ENCODE peak calls at places on chromosome 4, in eight cellular contexts. Z is GM23338, U is SK-N-SH, A is GM12878, J is K562, S is HCT116, C is HepG2, Q is Panc1. Y is an unnamed sample.

GRCh38 chr4:5660185-5660584 is 48.2 kb downstream of the EVC2 start:
- DNase-seq in Z (no peak), J (no peak), S (no peak), A (no peak), Q (no peak), C (no peak), U (no peak), Y (no peak)

GRCh38 chr4:152100378-152101201 is 339.8 kb upstream of the GATB start:
- DNase-seq in Z (no peak), C (no peak), J (no peak), S (peak; percentile 22), A (no peak), U (no peak), Q (no peak), Y (no peak)

GRCh38 chr4:140755811-140756291 is 334 bp downstream of the TBC1D9 start:
- DNase-seq in J (no peak), S (no peak), A (no peak), Q (no peak), U (peak; percentile 81), Z (peak; percentile 60), C (no peak), Y (peak; percentile 2)

GRCh38 chr4:161937596-161937995 is 226.2 kb downstream of the FSTL5 start:
- DNase-seq in C (no peak), S (peak; percentile 12), Z (no peak), U (no peak), J (no peak), Q (no peak), A (no peak), Y (no peak)

GRCh38 chr4:100494166-100494565 is 23.7 kb downstream of the EMCN start:
- DNase-seq in U (no peak), C (no peak), Q (no peak), Z (no peak), J (no peak), A (no peak), S (no peak), Y (no peak)

GRCh38 chr4:80107374-80107773 is 34.3 kb upstream of the ANTXR2 start:
- DNase-seq in Z (no peak), Q (no peak), C (no peak), J (no peak), U (no peak), A (no peak), S (no peak), Y (no peak)

GRCh38 chr4:95129708-95130343 is 372.1 kb downstream of the BMPR1B start:
- DNase-seq in U (no peak), A (no peak), Z (no peak), J (no peak), C (no peak), Q (peak; percentile 30), S (peak; percentile 73), Y (peak; percentile 53)

GRCh38 chr4:4871267-4872147 is 12.0 kb downstream of the MSX1 start:
- DNase-seq in Q (no peak), J (no peak), S (no peak), U (peak; percentile 39), Z (peak; percentile 57), C (no peak), A (no peak), Y (no peak)

GRCh38 chr4:1300466-1301455 is 11.1 kb downstream of the MAEA start:
- DNase-seq in U (peak; percentile 10), Q (no peak), Z (no peak), C (no peak), A (no peak), S (no peak), J (no peak), Y (peak; percentile 99)

DNA sequence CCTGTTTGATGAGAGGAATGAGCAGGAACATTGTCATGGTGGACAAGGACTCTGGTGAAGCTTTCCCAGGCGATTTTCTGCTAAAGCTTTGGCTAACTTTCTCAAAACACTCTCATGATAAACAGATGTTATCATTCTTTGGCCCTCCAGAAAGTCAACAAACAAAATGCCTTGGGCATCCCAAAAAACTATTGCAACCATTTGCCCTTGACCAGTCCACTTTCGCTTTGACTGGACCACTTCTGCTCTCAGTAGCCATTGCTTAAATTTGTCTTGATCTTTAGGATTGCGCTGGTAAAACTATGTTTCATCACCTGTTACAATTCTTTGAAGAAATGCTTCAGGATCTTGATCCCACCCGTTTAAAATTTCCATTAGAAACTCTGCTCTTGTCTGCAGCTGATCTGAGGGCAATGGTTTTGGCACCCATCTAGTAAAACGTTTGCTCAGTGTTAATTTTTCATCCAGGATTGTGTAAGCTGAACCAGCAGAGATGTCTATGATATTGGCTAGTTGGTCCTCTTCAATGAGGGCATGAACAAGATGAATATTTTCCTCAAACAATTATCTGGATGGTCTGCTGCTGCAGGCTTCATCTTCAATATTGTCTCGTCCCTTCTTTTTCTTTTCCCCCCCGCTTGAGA is 14.8 kb downstream of the TBC1D1 start:
- DNase-seq in Q (no peak), U (no peak), J (no peak), S (no peak), A (no peak), C (no peak), Z (no peak), Y (no peak)
- H3K4me3 ChIP-seq in Q (no peak overlapping the region), U (no peak overlapping the region), J (no peak overlapping the region), S (no peak overlapping the region), A (no peak overlapping the region), C (no peak overlapping the region), Z (no peak overlapping the region), Y (no peak overlapping the region)

GRCh38 chr4:109004431-109004830 is 241.6 kb upstream of the ETNPPL start:
- DNase-seq in J (no peak), Q (no peak), S (no peak), A (no peak), U (no peak), Z (no peak), C (no peak), Y (no peak)
- TF ChIP-seq POLR2AphosphoS5 in J (no peak), Q (no peak), S (no peak), A (no peak), U (no peak), Z (no peak), C (no peak), Y (no peak)

GRCh38 chr4:73698217-73698616 is 42.2 kb upstream of the CXCL8 start:
- DNase-seq in Q (no peak), A (no peak), C (no peak), Z (no peak), S (no peak), J (no peak), U (no peak), Y (peak; percentile 49)
- TF ChIP-seq REST in Q (no peak), A (no peak), C (no peak), Z (no peak), S (no peak), J (no peak), U (no peak), Y (no peak)

DNA sequence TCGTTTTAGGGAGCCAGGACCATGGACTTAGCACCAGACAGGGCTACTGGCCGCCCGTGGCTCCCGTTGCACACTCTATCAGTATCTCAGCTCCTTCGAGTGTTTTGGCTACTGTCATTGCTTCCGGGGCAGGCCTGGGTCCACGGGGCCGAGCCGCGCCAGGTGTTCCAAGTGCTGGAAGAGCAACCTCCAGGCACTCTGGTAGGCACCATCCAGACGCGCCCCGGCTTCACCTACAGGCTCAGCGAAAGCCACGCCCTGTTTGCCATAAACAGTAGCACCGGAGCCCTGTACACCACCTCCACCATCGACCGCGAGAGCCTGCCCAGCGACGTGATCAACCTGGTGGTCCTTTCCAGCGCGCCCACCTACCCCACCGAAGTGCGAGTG is 1.6 kb downstream of the FAT4 start:
- DNase-seq in Q (no peak), J (no peak), Z (peak; percentile 59), U (peak; percentile 39), C (no peak), S (no peak), A (no peak), Y (no peak)
- H3K4me3 ChIP-seq in Q (peak overlapping the region; percentile 54), J (no peak overlapping the region), Z (peak overlapping the region; percentile 92), U (peak overlapping the region; percentile 93), C (peak overlapping the region; percentile 70), S (no peak overlapping the region), A (no peak overlapping the region), Y (no peak overlapping the region)

GRCh38 chr4:11698846-11699590 is 270.3 kb upstream of the HS3ST1 start:
- DNase-seq in Q (no peak), S (peak; percentile 95), Z (no peak), C (no peak), J (no peak), A (no peak), U (no peak), Y (no peak)
- TF ChIP-seq POLR2AphosphoS5 in Q (no peak), S (peak; percentile 77), Z (no peak), C (no peak), J (no peak), A (no peak), U (no peak), Y (no peak)

GRCh38 chr4:185803015-185803414 is 9.0 kb downstream of the SORBS2 start:
- DNase-seq in Q (no peak), C (no peak), U (peak; percentile 48), S (no peak), Z (no peak), A (no peak), J (no peak), Y (no peak)
- TF ChIP-seq REST in Q (no peak), C (no peak), U (no peak), S (no peak), Z (no peak), A (no peak), J (no peak), Y (no peak)

GRCh38 chr4:37535872-37536271 is 150.3 kb downstream of the RELL1 start:
- DNase-seq in U (no peak), J (no peak), Z (no peak), Q (no peak), S (no peak), A (no peak), C (no peak), Y (no peak)

GRCh38 chr4:37533286-37534033 is 152.7 kb downstream of the RELL1 start:
- DNase-seq in S (no peak), Z (no peak), J (no peak), Q (no peak), A (no peak), U (no peak), C (no peak), Y (no peak)

GRCh38 chr4:37540486-37540885 is 145.7 kb downstream of the RELL1 start:
- DNase-seq in Q (no peak), J (no peak), Z (peak; percentile 51), S (no peak), A (no peak), U (no peak), C (no peak), Y (no peak)

GRCh38 chr4:37538931-37539330 is 147.2 kb downstream of the RELL1 start:
- DNase-seq in C (no peak), A (no peak), J (no peak), Q (no peak), U (no peak), S (no peak), Z (peak; percentile 27), Y (peak; percentile 30)

GRCh38 chr4:37537484-37537883 is 148.7 kb downstream of the RELL1 start:
- DNase-seq in A (no peak), C (no peak), U (no peak), Z (no peak), S (no peak), J (no peak), Q (no peak), Y (peak; percentile 28)
- H3K4me3 ChIP-seq in A (no peak overlapping the region), C (no peak overlapping the region), U (no peak overlapping the region), Z (no peak overlapping the region), S (no peak overlapping the region), J (no peak overlapping the region), Q (no peak overlapping the region), Y (no peak overlapping the region)

GRCh38 chr4:89245459-89245858 is 62.1 kb downstream of the GPRIN3 start:
- DNase-seq in Z (no peak), J (no peak), A (no peak), C (peak; percentile 1), S (no peak), Q (no peak), U (no peak), Y (no peak)
- TF ChIP-seq POLR2AphosphoS5 in Z (no peak), J (no peak), A (no peak), C (no peak), S (no peak), Q (no peak), U (no peak), Y (no peak)

GRCh38 chr4:23084559-23085248 is 392.0 kb downstream of the GBA3 start:
- DNase-seq in A (no peak), U (no peak), S (no peak), Z (peak; percentile 6), J (no peak), Q (no peak), C (no peak), Y (no peak)
- TF ChIP-seq REST in A (no peak), U (no peak), S (no peak), Z (no peak), J (no peak), Q (no peak), C (no peak), Y (no peak)

Y was measured in HL-60.